ENCODE peak calls at places on chromosomes 2 and 18, in ten cellular contexts. C is breast epithelium, K is sigmoid colon, I is stomach, E is transverse colon, Y is K562, P is SK-N-SH, O is HepG2, A is prostate gland, S is HCT116. M is an unnamed sample.

GRCh38 chr2:203122317-203122998 is 107.8 kb downstream of the NBEAL1 start:
- DNase-seq in C (no peak), K (no peak), I (no peak), E (no peak), Y (no peak), P (peak; percentile 9), O (peak; percentile 34), A (no peak), S (no peak), M (no peak)

GRCh38 chr2:127498386-127498785 is 27.9 kb downstream of the IWS1 start:
- DNase-seq in C (no peak), K (no peak), I (no peak), E (no peak), Y (no peak), P (no peak), O (peak; percentile 35), A (no peak), S (no peak), M (no peak)

GRCh38 chr18:7358989-7359726 is 128.3 kb downstream of the LRRC30 start:
- DNase-seq in C (no peak), K (no peak), I (no peak), E (no peak), Y (no peak), P (peak; percentile 47), O (no peak), A (no peak), S (no peak), M (no peak)

GRCh38 chr2:162732946-162733698 is 105.4 kb downstream of the KCNH7 start:
- DNase-seq in C (peak; percentile 18), K (no peak), I (peak; percentile 69), E (peak; percentile 24), Y (no peak), P (no peak), O (no peak), A (peak; percentile 51), S (no peak), M (no peak)

GRCh38 chr2:3624059-3624794 is 29.3 kb downstream of the COLEC11 start:
- DNase-seq in C (no peak), K (peak; percentile 25), I (peak; percentile 16), E (no peak), Y (no peak), P (no peak), O (no peak), A (no peak), S (no peak), M (peak; percentile 40)

GRCh38 chr2:124804014-124804940 is 779.2 kb downstream of the CNTNAP5 start:
- DNase-seq in C (no peak), K (no peak), I (no peak), E (peak; percentile 43), Y (peak; percentile 52), P (peak; percentile 48), O (peak; percentile 69), A (no peak), S (peak; percentile 3), M (no peak)

GRCh38 chr2:71466301-71467179 is 13.2 kb downstream of the DYSF start:
- DNase-seq in C (no peak), K (no peak), I (no peak), E (no peak), Y (no peak), P (peak; percentile 85), O (no peak), A (no peak), S (no peak), M (peak; percentile 86)

GRCh38 chr2:191631754-191632153 is 46.2 kb upstream of the NABP1 start:
- DNase-seq in C (peak; percentile 46), K (peak; percentile 67), I (no peak), E (peak; percentile 41), Y (peak; percentile 32), P (no peak), O (peak; percentile 35), A (peak; percentile 36), S (no peak), M (no peak)

GRCh38 chr2:67046568-67046967 is 350.6 kb upstream of the ETAA1 start:
- DNase-seq in C (no peak), K (no peak), I (no peak), E (no peak), Y (no peak), P (no peak), O (no peak), A (no peak), S (no peak), M (no peak)

GRCh38 chr2:173232956-173233744 is 121.5 kb upstream of the CDCA7 start:
- DNase-seq in C (no peak), K (no peak), I (no peak), E (no peak), Y (no peak), P (no peak), O (no peak), A (no peak), S (no peak), M (no peak)

GRCh38 chr2:1543776-1544477 is 130.7 kb downstream of the TPO start:
- DNase-seq in C (no peak), K (no peak), I (no peak), E (no peak), Y (no peak), P (no peak), O (no peak), A (no peak), S (no peak), M (no peak)

GRCh38 chr18:68489018-68489792 is 225.7 kb downstream of the TMX3 start:
- DNase-seq in C (no peak), K (no peak), I (no peak), E (no peak), Y (no peak), P (no peak), O (no peak), A (no peak), S (no peak), M (no peak)

GRCh38 chr2:46032996-46033395 is 264.2 kb upstream of the EPAS1 start:
- DNase-seq in C (no peak), K (no peak), I (no peak), E (no peak), Y (no peak), P (no peak), O (peak; percentile 70), A (no peak), S (no peak), M (no peak)

GRCh38 chr18:75638597-75639467 is 211.3 kb upstream of the SMIM21 start:
- DNase-seq in C (no peak), K (peak; percentile 76), I (no peak), E (no peak), Y (no peak), P (no peak), O (no peak), A (no peak), S (no peak), M (no peak)

GRCh38 chr2:39615675-39616074 is 50.0 kb upstream of the TMEM178A start:
- DNase-seq in C (no peak), K (no peak), I (no peak), E (no peak), Y (no peak), P (no peak), O (no peak), A (no peak), S (no peak), M (no peak)

GRCh38 chr18:50507120-50507590 is 52.7 kb upstream of the MAPK4 start:
- DNase-seq in C (peak; percentile 29), K (peak; percentile 72), I (peak; percentile 48), E (peak; percentile 46), Y (peak; percentile 41), P (peak; percentile 61), O (peak; percentile 13), A (peak; percentile 29), S (no peak), M (no peak)

DNA sequence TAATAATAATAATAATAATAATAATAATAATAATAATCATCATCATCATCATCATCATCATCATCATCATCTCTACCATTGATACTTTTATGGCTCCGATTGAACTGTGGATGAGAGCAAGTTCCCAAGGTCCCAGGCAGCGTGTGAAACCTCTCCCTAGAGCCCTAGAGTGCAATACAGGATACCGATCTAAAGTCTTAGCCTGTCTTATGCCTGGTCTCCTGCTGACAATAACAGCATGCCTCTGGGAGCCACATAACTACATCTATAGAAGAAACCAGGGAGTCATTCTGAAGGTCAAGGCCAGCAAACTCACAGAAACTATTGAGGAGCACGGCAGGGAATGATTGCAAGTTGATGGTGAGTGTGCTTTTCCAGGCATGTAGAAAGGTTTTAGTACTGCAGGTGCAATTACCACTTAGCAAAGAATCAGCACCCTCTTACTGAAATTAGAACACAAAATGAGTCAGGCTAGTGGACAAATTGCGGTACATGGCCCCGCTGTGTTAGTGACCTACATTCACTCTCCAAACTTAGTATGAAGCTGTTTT is 457.2 kb upstream of the CDH20 start:
- DNase-seq in C (no peak), K (no peak), I (no peak), E (no peak), Y (no peak), P (no peak), O (no peak), A (no peak), S (no peak), M (no peak)
- TF ChIP-seq POLR2AphosphoS5 in C (no peak), K (no peak), I (no peak), E (no peak), Y (no peak), P (no peak), O (no peak), A (no peak), S (no peak), M (no peak)

GRCh38 chr2:237490009-237490804 is 3.2 kb downstream of the MLPH start:
- DNase-seq in C (no peak), K (no peak), I (peak; percentile 26), E (no peak), Y (no peak), P (no peak), O (no peak), A (peak; percentile 65), S (no peak), M (peak; percentile 25)
- H3K9me3 ChIP-seq in C (peaks cover 10% of the 10 kb centered on the region), K (peaks cover 18% of the 10 kb centered on the region), I (peaks cover 14% of the 10 kb centered on the region), E (peaks cover 5% of the 10 kb centered on the region), Y (peaks cover 1% of the 10 kb centered on the region), P (peaks cover 3% of the 10 kb centered on the region), O (peaks cover 29% of the 10 kb centered on the region), A (no peaks in the 10 kb centered on the region), S (peaks cover 23% of the 10 kb centered on the region), M (peaks cover 18% of the 10 kb centered on the region)

DNA sequence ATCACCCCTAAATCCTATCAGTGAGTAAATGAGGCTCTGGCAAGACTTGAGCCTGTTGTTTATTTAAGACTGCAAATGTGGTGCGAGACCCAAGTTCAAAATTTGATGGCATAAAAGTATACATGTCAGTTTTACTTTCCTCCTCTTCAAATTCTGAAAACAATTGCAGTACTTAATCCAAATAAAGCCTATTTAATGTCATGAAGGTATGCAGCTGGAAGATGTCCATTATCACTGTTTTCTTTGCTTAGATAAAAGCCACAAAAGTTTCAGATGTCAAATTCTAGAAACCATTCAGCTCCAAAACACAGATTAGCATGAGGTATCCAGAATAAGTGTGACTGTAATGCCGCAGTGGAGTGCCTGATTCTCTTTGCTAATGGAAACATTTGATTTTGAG is 3.4 kb downstream of the APCDD1 start:
- DNase-seq in C (no peak), K (no peak), I (no peak), E (no peak), Y (no peak), P (no peak), O (no peak), A (no peak), S (no peak), M (no peak)
- TF ChIP-seq POLR2AphosphoS5 in C (no peak), K (no peak), I (no peak), E (no peak), Y (no peak), P (no peak), O (no peak), A (no peak), S (no peak), M (no peak)

DNA sequence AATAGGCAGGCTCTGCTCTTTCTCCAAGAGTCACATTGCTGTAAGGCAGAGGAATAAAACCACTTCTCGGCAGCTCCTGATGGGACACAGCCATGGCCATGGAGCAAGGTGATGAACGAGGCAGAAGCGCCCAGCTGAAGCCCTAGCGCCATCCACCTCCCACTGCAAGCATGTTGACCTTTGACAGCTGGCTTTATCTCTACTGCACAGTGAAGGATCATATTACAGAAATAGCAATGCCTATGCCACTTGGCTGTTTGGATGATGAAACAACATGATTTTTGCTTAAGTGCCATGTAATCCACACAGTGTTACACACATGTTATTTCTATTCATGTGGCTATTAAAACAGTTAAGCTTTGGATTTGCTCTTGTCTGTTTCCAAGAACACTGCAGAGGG is 167.7 kb downstream of the VAPA start:
- DNase-seq in C (no peak), K (no peak), I (no peak), E (no peak), Y (peak; percentile 49), P (no peak), O (peak; percentile 41), A (no peak), S (no peak), M (no peak)
- H3K9me3 ChIP-seq in C (peaks cover 13% of the 10 kb centered on the region), K (peaks cover 4% of the 10 kb centered on the region), I (peaks cover 12% of the 10 kb centered on the region), E (no peaks in the 10 kb centered on the region), Y (no peaks in the 10 kb centered on the region), P (no peaks in the 10 kb centered on the region), O (peaks cover 13% of the 10 kb centered on the region), A (no peaks in the 10 kb centered on the region), S (peaks cover 7% of the 10 kb centered on the region), M (peaks cover 21% of the 10 kb centered on the region)

M was measured in spleen.